ENCODE peak calls at places on chromosomes 6 and 20, in five cellular contexts. Y is PC-3, Z is GM23248, E is fibroblast of lung, L is IMR-90. X is an unnamed sample.

GRCh38 chr20:19934792-19935491 is 82.2 kb upstream of the NAA20 start:
- DNase-seq in Y (peak; percentile 27), Z (no peak), E (no peak), L (no peak), X (no peak)

GRCh38 chr6:8664070-8664469 is 228.7 kb upstream of the SLC35B3 start:
- DNase-seq in Y (no peak), Z (no peak), E (no peak), L (no peak), X (no peak)

GRCh38 chr6:41367700-41368099 is 32.3 kb downstream of the NCR2 start:
- DNase-seq in Y (peak; percentile 77), Z (peak; percentile 70), E (peak; percentile 51), L (peak; percentile 48), X (no peak)

GRCh38 chr20:35387334-35387733 is 24.4 kb downstream of the UQCC1 start:
- DNase-seq in Y (peak; percentile 72), Z (peak; percentile 54), E (peak; percentile 71), L (peak; percentile 63), X (no peak)

GRCh38 chr6:46997646-46998045 is 44.5 kb downstream of the ADGRF1 start:
- DNase-seq in Y (peak; percentile 63), Z (no peak), E (no peak), L (no peak), X (no peak)

GRCh38 chr20:10578607-10579006 is 95.2 kb downstream of the JAG1 start:
- DNase-seq in Y (peak; percentile 96), Z (peak; percentile 38), E (peak; percentile 59), L (peak; percentile 92), X (no peak)

GRCh38 chr6:163263998-163264661 is 150.4 kb upstream of the QKI start:
- DNase-seq in Y (no peak), Z (no peak), E (no peak), L (no peak), X (no peak)

GRCh38 chr6:7406743-7407142 is 17.1 kb downstream of the RIOK1 start:
- DNase-seq in Y (no peak), Z (no peak), E (no peak), L (peak; percentile 56), X (no peak)

GRCh38 chr6:43852350-43852864 is 82.4 kb downstream of the VEGFA start:
- DNase-seq in Y (no peak), Z (no peak), E (no peak), L (no peak), X (no peak)

GRCh38 chr6:115896538-115897129 is 164.1 kb downstream of the FRK start:
- DNase-seq in Y (peak; percentile 62), Z (peak; percentile 64), E (peak; percentile 60), L (peak; percentile 29), X (no peak)

GRCh38 chr6:27091661-27092315 is 155.7 kb upstream of the PRSS16 start:
- DNase-seq in Y (peak; percentile 81), Z (peak; percentile 92), E (peak; percentile 85), L (peak; percentile 95), X (peak; percentile 5)

GRCh38 chr6:159693128-159693893 is at the start of gene SOD2:
- DNase-seq in Y (peak; percentile 62), Z (peak; percentile 86), E (peak; percentile 88), L (peak; percentile 81), X (peak; percentile 85)

GRCh38 chr20:50794181-50794845 is 548 bp upstream of the BCAS4 start:
- DNase-seq in Y (no peak), Z (peak; percentile 46), E (no peak), L (no peak), X (no peak)

GRCh38 chr20:34558320-34559202 is at the start of gene MAP1LC3A:
- DNase-seq in Y (peak; percentile 70), Z (peak; percentile 99), E (peak; percentile 97), L (peak; percentile 95), X (peak; percentile 87)

GRCh38 chr6:159691133-159691962 is 1.7 kb downstream of the SOD2 start:
- DNase-seq in Y (peak; percentile 78), Z (peak; percentile 86), E (peak; percentile 94), L (peak; percentile 92), X (peak; percentile 71)

GRCh38 chr6:106959985-106960384 is 14.5 kb downstream of the CD24 start:
- DNase-seq in Y (peak; percentile 19), Z (no peak), E (no peak), L (no peak), X (no peak)

GRCh38 chr6:76381612-76382011 is 309.1 kb upstream of the IMPG1 start:
- DNase-seq in Y (no peak), Z (no peak), E (no peak), L (no peak), X (no peak)

GRCh38 chr6:195861-196360 is 96.4 kb upstream of the DUSP22 start:
- DNase-seq in Y (no peak), Z (peak; percentile 28), E (peak; percentile 42), L (peak; percentile 22), X (peak; percentile 65)

GRCh38 chr6:22399693-22400092 is 102.9 kb upstream of the PRL start:
- DNase-seq in Y (peak; percentile 86), Z (peak; percentile 55), E (peak; percentile 19), L (peak; percentile 16), X (no peak)

GRCh38 chr6:16432075-16433032 is 194.0 kb downstream of the GMPR start:
- DNase-seq in Y (peak; percentile 45), Z (peak; percentile 45), E (peak; percentile 89), L (peak; percentile 83), X (no peak)

GRCh38 chr20:44208770-44209169 is 1.8 kb downstream of the OSER1 start:
- DNase-seq in Y (peak; percentile 59), Z (peak; percentile 61), E (peak; percentile 52), L (peak; percentile 66), X (no peak)

GRCh38 chr6:11188161-11188915 is 44.1 kb downstream of the NEDD9 start:
- DNase-seq in Y (peak; percentile 92), Z (peak; percentile 60), E (no peak), L (peak; percentile 43), X (no peak)

GRCh38 chr20:33477386-33478234 is 12.3 kb upstream of the CBFA2T2 start:
- DNase-seq in Y (no peak), Z (no peak), E (no peak), L (no peak), X (no peak)

GRCh38 chr6:147201885-147202515 is 2.2 kb upstream of the STXBP5 start:
- DNase-seq in Y (no peak), Z (peak; percentile 22), E (peak; percentile 45), L (peak; percentile 21), X (peak; percentile 7)

GRCh38 chr20:55095745-55096450 is 620.5 kb downstream of the DOK5 start:
- DNase-seq in Y (no peak), Z (no peak), E (no peak), L (no peak), X (no peak)

GRCh38 chr20:20713244-20713765 is 861 bp upstream of the RALGAPA2 start:
- DNase-seq in Y (no peak), Z (peak; percentile 7), E (no peak), L (no peak), X (no peak)

GRCh38 chr6:39243809-39244208 is 14.5 kb upstream of the KCNK5 start:
- DNase-seq in Y (no peak), Z (peak; percentile 40), E (no peak), L (no peak), X (no peak)

GRCh38 chr6:157912326-157912725 is 69.3 kb upstream of the SYNJ2 start:
- DNase-seq in Y (no peak), Z (peak; percentile 96), E (peak; percentile 87), L (peak; percentile 95), X (no peak)

GRCh38 chr6:117449549-117450439 is 24.1 kb upstream of the ROS1 start:
- DNase-seq in Y (peak; percentile 77), Z (peak; percentile 82), E (peak; percentile 88), L (peak; percentile 83), X (peak; percentile 60)

GRCh38 chr6:82237013-82237412 is 10.5 kb downstream of the IBTK start:
- DNase-seq in Y (no peak), Z (peak; percentile 31), E (peak; percentile 16), L (no peak), X (no peak)

GRCh38 chr6:163175301-163175700 is 239.2 kb upstream of the QKI start:
- DNase-seq in Y (no peak), Z (no peak), E (no peak), L (no peak), X (no peak)

GRCh38 chr6:165049362-165049761 is 260.0 kb downstream of the C6orf118 start:
- DNase-seq in Y (peak; percentile 60), Z (peak; percentile 70), E (no peak), L (no peak), X (no peak)

GRCh38 chr6:96522469-96523009 is 933 bp downstream of the UFL1 start:
- DNase-seq in Y (no peak), Z (peak; percentile 47), E (peak; percentile 37), L (peak; percentile 14), X (no peak)

GRCh38 chr6:5087389-5087788 is 2.2 kb downstream of the PPP1R3G start:
- DNase-seq in Y (no peak), Z (no peak), E (no peak), L (no peak), X (no peak)

GRCh38 chr20:5949943-5950270 is 426 bp downstream of the TRMT6 start:
- DNase-seq in Y (no peak), Z (no peak), E (no peak), L (no peak), X (no peak)

GRCh38 chr6:151858294-151858693 is 50.8 kb downstream of the ESR1 start:
- DNase-seq in Y (no peak), Z (no peak), E (no peak), L (no peak), X (no peak)
- H3K36me3 ChIP-seq in Y (no peaks in the 10 kb centered on the region), Z (no peaks in the 10 kb centered on the region), E (no peaks in the 10 kb centered on the region), L (no peaks in the 10 kb centered on the region), X (no peaks in the 10 kb centered on the region)

GRCh38 chr6:124970763-124971162 is 8.5 kb downstream of the RNF217 start:
- DNase-seq in Y (no peak), Z (no peak), E (no peak), L (no peak), X (no peak)
- H3K36me3 ChIP-seq in Y (no peaks in the 10 kb centered on the region), Z (peaks cover 27% of the 10 kb centered on the region), E (no peaks in the 10 kb centered on the region), L (peaks cover 8% of the 10 kb centered on the region), X (no peaks in the 10 kb centered on the region)

DNA sequence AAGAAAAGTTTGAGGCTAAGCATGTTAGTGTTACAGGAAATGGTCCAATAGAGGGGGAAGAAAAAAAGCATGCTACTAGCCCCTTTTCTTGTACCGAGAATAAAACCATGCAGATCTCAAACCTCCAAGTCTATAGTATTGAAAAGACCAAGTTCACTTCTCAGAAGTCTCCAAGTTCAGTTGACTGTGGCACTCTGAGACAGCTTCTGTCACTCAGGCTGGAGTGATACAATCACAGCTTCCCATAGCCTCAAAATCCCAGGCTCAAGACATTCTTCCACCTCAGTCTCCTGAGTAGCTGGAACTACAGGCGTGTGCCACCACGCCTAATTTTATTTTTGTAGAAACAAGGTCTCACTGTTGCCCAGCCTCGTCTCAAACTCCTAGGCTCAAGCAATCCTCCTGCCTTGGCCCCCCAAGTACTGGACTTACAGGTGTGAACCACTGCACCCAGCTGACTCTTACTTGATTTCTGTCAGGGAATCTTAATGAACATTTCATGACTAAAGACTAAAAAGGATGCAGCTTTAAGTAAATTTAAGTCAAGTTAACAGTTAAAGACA is 16.2 kb downstream of the C6orf62 start:
- DNase-seq in Y (no peak), Z (no peak), E (no peak), L (no peak), X (no peak)
- H3K36me3 ChIP-seq in Y (peaks cover 44% of the 10 kb centered on the region), Z (peaks cover 55% of the 10 kb centered on the region), E (peaks cover 6% of the 10 kb centered on the region), L (peaks cover 29% of the 10 kb centered on the region), X (peaks cover 13% of the 10 kb centered on the region)

GRCh38 chr6:32123681-32124080 is 4.4 kb downstream of the ATF6B start:
- DNase-seq in Y (no peak), Z (no peak), E (no peak), L (no peak), X (no peak)
- H3K36me3 ChIP-seq in Y (peaks cover 5% of the 10 kb centered on the region), Z (peaks cover 15% of the 10 kb centered on the region), E (peaks cover 11% of the 10 kb centered on the region), L (peaks cover 24% of the 10 kb centered on the region), X (peaks cover 70% of the 10 kb centered on the region)

X was measured in naive thymus-derived CD4-positive, alpha-beta T cell.